ENCODE peak calls at places on chromosomes 12 and 14, in seven cellular contexts. X is HCT116, W is A549, D is IMR-90, J is K562, L is GM12878, R is H1. V is an unnamed sample.

GRCh38 chr14:95500772-95501401 is 15.6 kb downstream of the SYNE3 start:
- DNase-seq in X (no peak), W (no peak), D (peak; percentile 90), J (no peak), L (no peak), R (no peak), V (peak; percentile 73)

GRCh38 chr12:68910128-68910527 is 22.8 kb downstream of the CPM start:
- DNase-seq in X (no peak), W (no peak), D (peak; percentile 50), J (no peak), L (no peak), R (no peak), V (no peak)

GRCh38 chr12:13390381-13390856 is 193.9 kb downstream of the EMP1 start:
- DNase-seq in X (peak; percentile 24), W (peak; percentile 76), D (peak; percentile 1), J (no peak), L (no peak), R (peak; percentile 41), V (peak; percentile 9)

GRCh38 chr14:33026850-33027420 is 88.3 kb downstream of the NPAS3 start:
- DNase-seq in X (no peak), W (no peak), D (no peak), J (no peak), L (no peak), R (no peak), V (no peak)

GRCh38 chr14:102817942-102818940 is 41.0 kb downstream of the TRAF3 start:
- DNase-seq in X (no peak), W (no peak), D (peak; percentile 54), J (no peak), L (no peak), R (no peak), V (no peak)

GRCh38 chr14:39038542-39038941 is 64.5 kb downstream of the SEC23A start:
- DNase-seq in X (no peak), W (no peak), D (no peak), J (no peak), L (no peak), R (no peak), V (no peak)

GRCh38 chr12:99224237-99224636 is 423.3 kb upstream of the GARIN6 start:
- DNase-seq in X (no peak), W (no peak), D (no peak), J (no peak), L (no peak), R (no peak), V (no peak)

GRCh38 chr14:23727566-23728335 is 91.6 kb downstream of the DHRS2 start:
- DNase-seq in X (peak; percentile 56), W (peak; percentile 63), D (peak; percentile 26), J (peak; percentile 37), L (no peak), R (no peak), V (peak; percentile 37)

GRCh38 chr12:113130457-113131135 is 5.0 kb downstream of the RASAL1 start:
- DNase-seq in X (no peak), W (no peak), D (no peak), J (peak; percentile 40), L (no peak), R (peak; percentile 78), V (no peak)

GRCh38 chr12:118981285-118982201 is at the start of gene SRRM4:
- DNase-seq in X (no peak), W (no peak), D (no peak), J (peak; percentile 65), L (no peak), R (peak; percentile 95), V (no peak)

GRCh38 chr12:191541-191940 is 22.4 kb downstream of the SLC6A12 start:
- DNase-seq in X (no peak), W (no peak), D (no peak), J (no peak), L (no peak), R (no peak), V (no peak)

GRCh38 chr12:190881-191280 is 23.1 kb downstream of the SLC6A12 start:
- DNase-seq in X (no peak), W (no peak), D (no peak), J (no peak), L (no peak), R (no peak), V (no peak)

GRCh38 chr12:189622-189962 is 24.4 kb downstream of the SLC6A12 start:
- DNase-seq in X (no peak), W (no peak), D (no peak), J (no peak), L (no peak), R (no peak), V (no peak)

GRCh38 chr12:186006-186625 is 27.8 kb downstream of the SLC6A12 start:
- DNase-seq in X (no peak), W (no peak), D (no peak), J (no peak), L (no peak), R (no peak), V (no peak)

GRCh38 chr12:188910-189621 is 24.9 kb downstream of the SLC6A12 start:
- DNase-seq in X (no peak), W (peak; percentile 85), D (peak; percentile 45), J (peak; percentile 85), L (no peak), R (peak; percentile 87), V (peak; percentile 36)
- TF ChIP-seq POLR2A in X (no peak), W (no peak), D (no peak), J (no peak), L (no peak), R (no peak), V (no peak)

DNA sequence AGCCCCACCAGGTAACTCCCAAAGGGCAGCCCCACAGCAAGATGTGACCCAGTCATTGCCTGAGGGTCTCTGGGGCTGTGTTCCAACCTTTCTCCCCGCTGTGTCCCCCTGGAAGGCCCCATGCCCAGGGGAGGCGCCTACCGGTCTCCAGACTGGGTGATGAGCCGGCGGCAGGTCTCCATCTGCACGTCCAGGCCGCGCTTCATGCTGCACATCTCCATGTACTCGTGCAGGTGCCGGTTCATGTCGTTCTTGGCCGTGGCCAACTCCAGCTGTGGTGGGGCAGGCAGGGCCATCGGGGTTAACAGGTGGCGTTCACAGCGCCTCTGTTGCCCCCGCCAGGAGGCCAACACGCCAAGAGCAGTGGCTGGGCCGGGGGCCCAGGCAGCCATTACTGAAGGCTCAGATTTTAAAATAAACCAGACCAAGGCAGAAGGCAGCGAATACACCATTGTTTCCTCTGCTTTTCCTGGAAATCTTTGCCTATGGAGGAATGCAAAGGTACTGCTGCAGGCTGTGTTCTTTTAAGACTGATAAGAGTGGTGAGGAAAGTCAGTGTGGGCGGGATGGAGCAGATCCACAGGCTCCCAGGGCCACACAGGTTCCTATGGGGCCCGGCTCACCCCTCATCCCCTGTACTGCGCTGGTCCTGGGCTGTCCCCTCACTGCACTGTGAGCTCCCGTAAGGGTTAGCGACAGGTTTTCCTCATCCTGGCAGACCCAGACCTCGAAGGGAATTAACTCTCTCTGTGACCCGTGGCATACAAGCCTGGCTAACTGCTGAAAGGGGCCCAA is 7.3 kb downstream of the GAPDH start:
- DNase-seq in X (no peak), W (no peak), D (no peak), J (no peak), L (no peak), R (no peak), V (no peak)
- TF ChIP-seq CTCF in X (no peak), W (no peak), D (no peak), J (no peak), L (no peak), R (no peak), V (no peak)

GRCh38 chr12:124631681-124632080 is 64.3 kb upstream of the NCOR2 start:
- DNase-seq in X (no peak), W (no peak), D (no peak), J (no peak), L (no peak), R (no peak), V (no peak)

GRCh38 chr12:124632510-124632909 is 65.1 kb upstream of the NCOR2 start:
- DNase-seq in X (no peak), W (no peak), D (no peak), J (peak; percentile 73), L (no peak), R (no peak), V (no peak)

GRCh38 chr12:124633269-124633953 is 66.0 kb upstream of the NCOR2 start:
- DNase-seq in X (peak; percentile 57), W (peak; percentile 38), D (peak; percentile 73), J (no peak), L (no peak), R (no peak), V (no peak)

GRCh38 chr12:124635316-124635715 is 67.9 kb upstream of the NCOR2 start:
- DNase-seq in X (no peak), W (no peak), D (no peak), J (no peak), L (no peak), R (no peak), V (no peak)

DNA sequence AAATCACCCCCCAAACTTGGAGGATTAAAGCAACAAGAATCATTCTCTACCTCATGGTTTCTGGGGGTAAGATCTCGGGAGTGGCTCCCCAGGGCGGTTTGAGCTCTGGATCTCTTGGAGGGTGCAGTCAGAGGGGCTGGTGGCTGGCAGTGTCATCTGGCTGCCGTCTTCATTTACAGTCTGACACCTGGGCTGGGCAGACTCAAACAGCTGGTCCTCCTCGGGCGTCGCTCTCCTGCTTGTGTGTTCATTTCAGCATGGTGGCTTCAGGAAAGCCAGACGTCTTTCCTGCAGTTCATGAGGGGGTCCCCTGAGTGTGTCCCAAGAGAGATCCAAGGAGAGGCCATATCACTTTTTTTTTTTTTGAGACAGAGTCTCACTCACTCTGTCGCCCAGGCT is 66.5 kb upstream of the NCOR2 start:
- DNase-seq in X (no peak), W (no peak), D (no peak), J (no peak), L (no peak), R (no peak), V (no peak)
- H3K4me2 ChIP-seq in X (peak overlapping the region; percentile 74), W (peak overlapping the region; percentile 41), D (peak overlapping the region; percentile 25), J (no peak overlapping the region), L (peak overlapping the region; percentile 19), R (no peak overlapping the region), V (no peak overlapping the region)

DNA sequence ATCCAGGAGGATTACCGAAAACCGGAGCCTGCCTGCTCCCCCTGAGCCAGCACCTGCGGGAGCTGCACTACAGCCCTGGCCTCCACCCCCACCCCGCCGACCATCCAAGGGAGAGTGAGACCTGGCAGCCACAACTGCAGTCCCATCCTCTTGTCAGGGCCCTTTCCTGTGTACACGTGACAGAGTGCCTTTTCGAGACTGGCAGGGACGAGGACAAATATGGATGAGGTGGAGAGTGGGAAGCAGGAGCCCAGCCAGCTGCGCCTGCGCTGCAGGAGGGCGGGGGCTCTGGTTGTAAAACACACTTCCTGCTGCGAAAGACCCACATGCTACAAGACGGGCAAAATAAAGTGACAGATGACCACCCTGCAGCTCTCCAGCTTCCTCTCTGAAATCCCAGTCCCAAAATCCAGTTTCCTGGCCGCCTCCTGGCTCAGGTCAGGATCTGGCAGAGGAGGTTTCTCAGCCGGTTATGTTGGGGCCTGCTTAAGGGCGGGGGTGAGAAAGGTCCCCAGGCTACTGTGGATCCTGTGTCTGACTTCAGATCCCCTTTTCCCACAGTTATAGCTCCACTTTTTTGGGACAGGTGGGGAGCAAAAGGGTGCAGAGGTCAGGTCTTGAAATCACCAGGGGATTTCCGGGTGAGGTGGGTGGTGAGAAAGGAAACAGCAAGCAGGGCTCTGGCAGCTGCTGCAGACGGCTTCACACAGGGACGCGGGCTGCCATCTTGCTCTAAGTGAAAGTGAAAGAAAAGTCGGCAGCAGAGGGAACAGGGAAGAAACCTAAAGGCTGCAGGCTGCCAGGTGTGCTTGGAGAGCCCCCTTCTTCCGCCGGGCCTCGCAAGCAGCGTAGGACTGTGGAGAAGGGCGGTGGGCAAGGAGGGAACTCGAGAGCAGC is at the start of gene TAPBPL:
- DNase-seq in X (no peak), W (peak; percentile 62), D (peak; percentile 75), J (peak; percentile 34), L (peak; percentile 75), R (peak; percentile 73), V (peak; percentile 89)
- TF ChIP-seq POLR2A in X (no peak), W (peak; percentile 22), D (peak; percentile 38), J (peak; percentile 50), L (peak; percentile 82), R (no peak), V (peak; percentile 41)